ENCODE peak calls at places on chromosomes 2 and 18, in eight cellular contexts. I is tibial nerve, T is cardiac muscle cell, V is pancreas, H is mesothelial cell of epicardium, P is HL-60, K is OCI-LY7, X is lower leg skin. W is an unnamed sample.

GRCh38 chr2:214671330-214671850 is 138.1 kb downstream of the BARD1 start:
- DNase-seq in H (no peak), I (no peak), V (no peak), T (peak), K (no peak), P (no peak), X (no peak), W (no peak)

GRCh38 chr2:120343100-120343432 is 2.9 kb upstream of the INHBB start:
- DNase-seq in H (no peak), K (no peak), I (no peak), T (no peak), P (no peak), V (no peak), X (no peak), W (no peak)

GRCh38 chr18:9915291-9916066 is 1.7 kb downstream of the VAPA start:
- DNase-seq in I (no peak), X (no peak), V (no peak), P (no peak), K (no peak), H (no peak), T (no peak), W (no peak)

GRCh38 chr2:157170299-157170698 is 87.2 kb upstream of the GALNT5 start:
- DNase-seq in X (no peak), V (no peak), I (no peak), P (no peak), T (no peak), H (no peak), K (no peak), W (no peak)

GRCh38 chr2:153287109-153287801 is 191.3 kb downstream of the RPRM start:
- DNase-seq in K (peak), X (no peak), T (peak), P (no peak), I (no peak), V (no peak), H (peak), W (no peak)

GRCh38 chr2:227222292-227222691 is 57.9 kb downstream of the COL4A3 start:
- DNase-seq in P (no peak), T (no peak), X (no peak), K (no peak), V (no peak), H (no peak), I (no peak), W (no peak)

GRCh38 chr2:23745068-23745725 is 181.7 kb downstream of the ATAD2B start:
- DNase-seq in P (no peak), I (no peak), K (no peak), H (no peak), X (no peak), T (no peak), V (no peak), W (peak)

GRCh38 chr18:55124078-55124477 is 164.8 kb upstream of the CCDC68 start:
- DNase-seq in H (no peak), V (no peak), I (no peak), P (no peak), X (peak), T (no peak), K (no peak), W (no peak)

GRCh38 chr2:33848486-33848885 is 249.4 kb upstream of the FAM98A start:
- DNase-seq in K (no peak), I (no peak), H (no peak), T (no peak), V (no peak), P (no peak), X (no peak), W (no peak)

GRCh38 chr2:173552540-173552939 is 197.9 kb downstream of the CDCA7 start:
- DNase-seq in X (no peak), V (no peak), I (no peak), T (no peak), H (no peak), K (no peak), P (no peak), W (no peak)

GRCh38 chr2:46329803-46330775 is 32.9 kb downstream of the EPAS1 start:
- DNase-seq in K (no peak), P (no peak), I (no peak), X (no peak), H (peak), T (no peak), V (no peak), W (no peak)

GRCh38 chr2:27831279-27832050 is 58.7 kb downstream of the RBKS start:
- DNase-seq in K (no peak), H (no peak), I (no peak), X (no peak), P (peak), T (no peak), V (no peak), W (no peak)

GRCh38 chr2:175930504-175930903 is 71.6 kb downstream of the LNPK start:
- DNase-seq in V (no peak), X (no peak), T (no peak), P (no peak), K (no peak), H (no peak), I (no peak), W (no peak)

GRCh38 chr2:159933727-159934049 is 128.7 kb downstream of the PLA2R1 start:
- DNase-seq in H (no peak), V (no peak), X (no peak), I (no peak), K (peak), T (no peak), P (peak), W (no peak)

DNA sequence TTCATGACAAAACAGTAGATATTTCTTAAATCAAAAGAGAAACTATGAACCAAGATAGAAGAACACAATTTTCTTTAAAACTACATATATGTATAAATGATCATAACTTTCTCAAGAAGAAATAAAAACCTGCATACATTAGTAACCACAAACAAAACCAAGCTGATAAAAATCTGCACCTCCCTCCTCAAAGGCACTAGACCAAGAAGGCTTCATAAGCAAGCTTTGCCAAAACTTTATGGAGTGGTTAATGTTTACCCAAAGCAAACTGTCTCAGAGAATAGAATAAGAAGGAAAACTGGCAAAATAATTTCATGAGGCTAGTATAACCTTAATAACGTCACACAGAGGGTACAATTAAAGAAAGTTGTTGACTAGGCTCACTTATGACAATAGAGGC is 138.3 kb downstream of the ZBTB7C start:
- DNase-seq in I (no peak), K (no peak), H (no peak), X (no peak), T (no peak), P (no peak), V (no peak), W (no peak)
- TF ChIP-seq CTCF in I (no peak), K (no peak), H (no peak), X (no peak), T (no peak), P (no peak), V (no peak), W (no peak)

DNA sequence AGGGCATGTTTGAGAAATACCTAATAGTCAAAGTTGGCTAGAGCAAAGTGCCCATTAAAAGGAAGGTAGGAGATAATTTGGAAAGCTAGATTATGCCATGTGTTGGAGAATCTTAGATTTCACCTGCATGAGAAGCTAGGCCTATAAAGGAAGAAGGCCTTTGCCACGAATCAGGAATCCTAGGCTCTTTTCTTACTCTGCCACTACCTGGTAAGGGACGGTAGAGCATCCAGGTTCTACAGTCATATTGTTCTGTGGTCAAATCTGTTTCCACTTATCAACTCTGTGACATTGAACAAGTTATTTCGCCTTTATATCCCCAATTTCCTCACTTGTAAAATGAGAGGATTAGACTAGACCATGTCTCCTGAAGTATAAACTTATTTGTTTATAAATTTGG is 3.6 kb upstream of the KCNJ3 start:
- DNase-seq in T (no peak), H (no peak), V (no peak), P (no peak), X (no peak), I (no peak), K (no peak), W (no peak)
- TF ChIP-seq CTCF in T (no peak), H (no peak), V (no peak), P (no peak), X (no peak), I (no peak), K (no peak), W (no peak)

DNA sequence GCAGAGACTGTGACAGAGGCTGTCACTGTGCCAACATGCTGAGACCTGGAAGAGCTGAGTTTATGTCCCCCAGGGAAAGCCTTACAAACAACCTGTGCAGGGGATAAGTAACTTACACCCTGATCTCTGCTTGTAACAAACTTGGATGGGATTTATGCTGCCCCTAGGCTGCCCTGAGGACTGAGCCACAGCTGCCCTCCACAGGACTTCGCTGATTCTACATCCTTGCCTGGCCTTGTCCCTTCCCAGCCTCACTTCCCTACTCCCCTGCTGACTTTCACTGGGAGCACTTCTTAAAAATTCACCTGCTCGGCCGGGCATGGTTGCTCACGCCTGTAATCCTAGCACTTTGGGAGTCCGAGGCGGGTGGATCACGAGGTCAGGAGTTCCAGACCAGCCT is 45.9 kb upstream of the ASAP2 start:
- DNase-seq in V (no peak), H (no peak), I (no peak), K (no peak), X (no peak), T (no peak), P (no peak), W (no peak)
- TF ChIP-seq CTCF in V (no peak), H (no peak), I (no peak), K (no peak), X (no peak), T (no peak), P (no peak), W (no peak)

DNA sequence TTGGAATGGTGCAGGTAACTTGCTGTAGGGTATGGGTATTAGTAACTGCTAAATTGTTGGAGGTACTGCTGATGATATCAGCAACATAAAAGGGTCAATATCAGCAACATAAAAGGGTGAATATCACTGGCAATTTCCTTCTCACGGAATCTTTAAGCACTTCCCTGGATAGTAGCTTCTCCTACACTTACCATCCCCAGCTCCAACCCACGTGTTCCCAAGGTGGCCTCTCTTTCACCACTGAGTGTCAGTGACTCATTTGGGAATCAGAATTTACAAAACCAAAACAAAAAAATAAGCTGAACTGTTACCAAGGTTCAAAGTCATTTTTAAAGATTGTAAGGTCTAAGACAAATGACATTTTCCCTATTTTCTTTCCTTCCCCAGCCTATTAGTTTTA is 70.8 kb downstream of the LRP2 start:
- DNase-seq in P (no peak), H (no peak), T (no peak), V (no peak), K (no peak), X (no peak), I (no peak), W (no peak)
- TF ChIP-seq CTCF in P (no peak), H (no peak), T (no peak), V (no peak), K (no peak), X (no peak), I (no peak), W (no peak)

DNA sequence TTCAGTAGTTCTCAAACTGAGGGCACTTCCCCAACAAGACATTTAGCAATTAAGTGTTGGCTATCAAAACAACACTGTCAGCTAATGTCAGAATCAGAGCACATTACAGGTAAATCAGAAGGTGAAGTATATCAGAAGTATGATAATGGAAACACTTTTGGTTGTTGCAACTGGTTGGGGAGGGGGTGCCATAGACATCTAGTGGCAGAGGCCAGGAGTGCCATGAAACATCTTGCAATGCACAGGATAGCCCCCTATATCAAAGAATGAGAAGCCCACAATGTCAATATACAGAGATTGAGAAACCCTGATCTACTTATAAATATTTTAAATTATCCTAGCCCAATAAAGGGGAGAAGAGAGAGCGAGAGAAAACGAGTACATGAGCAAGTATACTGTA is 4.9 kb upstream of the XPO1 start:
- DNase-seq in H (no peak), P (no peak), T (no peak), I (no peak), K (peak), V (no peak), X (no peak), W (no peak)
- TF ChIP-seq CTCF in H (no peak), P (no peak), T (no peak), I (no peak), K (peak), V (no peak), X (no peak), W (no peak)

DNA sequence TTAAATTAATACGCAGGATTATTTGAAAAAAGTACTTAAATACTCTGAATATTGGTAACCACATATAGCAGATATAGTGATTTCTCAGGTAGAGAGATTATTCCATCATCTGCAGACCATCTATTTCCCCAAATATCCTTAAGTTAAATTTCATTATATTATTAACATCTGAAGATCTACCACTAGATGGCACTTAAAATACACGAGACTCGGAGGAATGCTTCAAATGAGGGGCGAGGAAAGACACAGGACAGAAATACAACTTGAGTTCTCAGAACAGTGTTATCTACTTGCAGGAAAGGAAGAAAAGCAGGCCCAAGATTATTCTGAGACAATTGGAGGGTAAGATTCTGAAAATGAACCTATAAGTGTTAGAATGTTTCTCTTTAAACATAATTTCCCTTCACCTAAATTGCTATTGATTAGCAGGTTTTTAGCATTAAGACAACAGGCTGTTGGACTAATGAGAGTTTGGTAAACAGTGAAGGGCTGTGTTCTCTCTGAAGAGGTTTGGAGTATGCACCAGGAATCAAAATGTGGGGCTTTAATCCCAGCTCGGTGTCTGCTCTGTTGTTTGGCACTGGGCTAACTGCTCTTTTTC is 76.9 kb upstream of the GCFC2 start:
- DNase-seq in P (no peak), H (no peak), I (no peak), T (peak), X (no peak), K (peak), V (no peak), W (no peak)
- TF ChIP-seq CTCF in P (no peak), H (peak), I (peak), T (peak), X (no peak), K (peak), V (peak), W (peak)

W was measured in psoas muscle.